ENCODE peak calls at places on chromosomes 11 and 22, in four cellular contexts. J is GM12891, L is K562, H is GM12878. Y is an unnamed sample.

GRCh38 chr22:30290679-30291333 is 1.5 kb upstream of the CASTOR1 start:
- DNase-seq in L (no peak), J (no peak), H (no peak), Y (no peak)

GRCh38 chr22:28799125-28799833 is 1.1 kb downstream of the XBP1 start:
- DNase-seq in H (no peak), L (peak; percentile 26), J (no peak), Y (peak; percentile 89)

GRCh38 chr11:96001037-96001436 is 77.1 kb upstream of the MTMR2 start:
- DNase-seq in H (no peak), L (no peak), J (no peak), Y (no peak)

GRCh38 chr11:29124436-29124835 is 892.4 kb downstream of the KCNA4 start:
- DNase-seq in H (no peak), L (no peak), J (no peak), Y (no peak)

GRCh38 chr11:11524436-11525038 is 97.3 kb downstream of the GALNT18 start:
- DNase-seq in J (no peak), L (no peak), H (no peak), Y (no peak)

GRCh38 chr22:44325718-44326548 is 13.2 kb upstream of the SHISAL1 start:
- DNase-seq in H (no peak), L (no peak), J (no peak), Y (no peak)

GRCh38 chr11:12074529-12075195 is 35.7 kb upstream of the MICAL2 start:
- DNase-seq in L (no peak), J (no peak), H (no peak), Y (no peak)

GRCh38 chr11:133815636-133816035 is 29.7 kb downstream of the SPATA19 start:
- DNase-seq in J (no peak), H (no peak), L (no peak), Y (no peak)

GRCh38 chr11:8371516-8371884 is 107.8 kb upstream of the LMO1 start:
- DNase-seq in L (no peak), J (no peak), H (no peak), Y (no peak)

GRCh38 chr11:75478690-75479597 is 45.9 kb upstream of the KLHL35 start:
- DNase-seq in J (no peak), L (no peak), H (no peak), Y (no peak)

GRCh38 chr11:44746894-44747293 is 20.1 kb downstream of the TSPAN18 start:
- DNase-seq in H (no peak), J (no peak), L (no peak), Y (no peak)

GRCh38 chr22:48188211-48188845 is 1425.9 kb downstream of the TBC1D22A start:
- DNase-seq in J (no peak), L (peak; percentile 27), H (no peak), Y (no peak)

GRCh38 chr11:93500759-93501158 is 42.4 kb downstream of the SMCO4 start:
- DNase-seq in L (no peak), J (no peak), H (no peak), Y (no peak)

GRCh38 chr11:93501856-93502255 is 41.3 kb downstream of the SMCO4 start:
- DNase-seq in J (no peak), L (no peak), H (no peak), Y (no peak)

GRCh38 chr11:93497575-93497974 is 45.6 kb downstream of the SMCO4 start:
- DNase-seq in J (no peak), L (no peak), H (no peak), Y (peak; percentile 81)

GRCh38 chr11:93494341-93494740 is 48.9 kb downstream of the SMCO4 start:
- DNase-seq in H (no peak), L (no peak), J (no peak), Y (no peak)

DNA sequence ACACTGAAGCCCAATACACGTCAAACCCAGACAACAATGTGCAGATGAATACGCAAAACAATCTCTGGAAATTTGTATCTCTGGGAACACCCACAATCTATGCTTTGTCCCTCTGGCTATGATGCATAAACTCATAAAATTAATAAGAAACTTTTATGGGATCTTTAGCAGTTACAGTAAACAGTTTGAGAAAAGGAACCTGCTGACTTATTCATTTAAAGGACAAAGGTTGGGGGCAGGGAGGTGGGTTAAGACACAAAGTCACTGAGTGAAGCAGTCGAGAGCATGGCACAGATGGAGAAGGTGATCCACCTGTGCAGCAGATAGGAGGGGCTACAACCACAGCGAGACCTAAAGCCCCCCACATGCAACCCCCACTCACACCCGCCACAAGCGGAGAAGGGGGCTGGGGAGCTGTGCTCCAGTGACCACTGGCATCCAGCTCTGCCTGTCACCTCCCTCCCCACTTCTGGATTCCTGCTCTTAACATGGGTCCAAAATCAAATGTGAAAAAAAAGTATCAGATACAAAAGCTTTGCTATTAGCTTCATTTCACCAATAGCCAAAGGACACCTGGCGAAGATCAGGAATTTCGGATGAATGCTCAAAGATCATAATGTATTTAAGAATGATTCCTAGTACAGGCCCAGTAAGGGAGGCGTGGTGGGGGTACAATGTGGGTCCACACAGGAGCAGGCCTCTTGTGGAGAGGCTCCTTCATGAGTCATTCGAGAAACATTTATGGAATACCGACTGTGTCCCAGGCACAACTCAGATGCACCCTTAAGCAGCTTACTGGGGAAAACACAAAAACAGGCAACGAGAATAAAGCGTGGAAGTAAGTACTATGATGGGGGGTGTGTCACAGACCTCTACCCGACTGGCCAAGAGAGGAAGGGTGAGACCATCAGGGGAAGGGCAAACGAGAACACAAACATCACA is 44.8 kb downstream of the SMCO4 start:
- DNase-seq in L (no peak), J (no peak), H (no peak), Y (no peak)
- TF ChIP-seq SPI1 in L (no peak), J (no peak), H (no peak), Y (no peak)

GRCh38 chr22:47168441-47168840 is 406.0 kb downstream of the TBC1D22A start:
- DNase-seq in J (no peak), L (no peak), H (no peak), Y (no peak)

GRCh38 chr22:47171441-47172221 is 409.2 kb downstream of the TBC1D22A start:
- DNase-seq in H (no peak), L (no peak), J (no peak), Y (no peak)

GRCh38 chr22:47168900-47169800 is 406.7 kb downstream of the TBC1D22A start:
- DNase-seq in H (no peak), L (no peak), J (no peak), Y (peak; percentile 6)

GRCh38 chr22:47167056-47167455 is 404.6 kb downstream of the TBC1D22A start:
- DNase-seq in J (no peak), L (no peak), H (no peak), Y (no peak)

GRCh38 chr22:47169801-47170140 is 407.3 kb downstream of the TBC1D22A start:
- DNase-seq in H (no peak), J (no peak), L (no peak), Y (no peak)
- TF ChIP-seq SPI1 in H (no peak), J (no peak), L (no peak), Y (no peak)

DNA sequence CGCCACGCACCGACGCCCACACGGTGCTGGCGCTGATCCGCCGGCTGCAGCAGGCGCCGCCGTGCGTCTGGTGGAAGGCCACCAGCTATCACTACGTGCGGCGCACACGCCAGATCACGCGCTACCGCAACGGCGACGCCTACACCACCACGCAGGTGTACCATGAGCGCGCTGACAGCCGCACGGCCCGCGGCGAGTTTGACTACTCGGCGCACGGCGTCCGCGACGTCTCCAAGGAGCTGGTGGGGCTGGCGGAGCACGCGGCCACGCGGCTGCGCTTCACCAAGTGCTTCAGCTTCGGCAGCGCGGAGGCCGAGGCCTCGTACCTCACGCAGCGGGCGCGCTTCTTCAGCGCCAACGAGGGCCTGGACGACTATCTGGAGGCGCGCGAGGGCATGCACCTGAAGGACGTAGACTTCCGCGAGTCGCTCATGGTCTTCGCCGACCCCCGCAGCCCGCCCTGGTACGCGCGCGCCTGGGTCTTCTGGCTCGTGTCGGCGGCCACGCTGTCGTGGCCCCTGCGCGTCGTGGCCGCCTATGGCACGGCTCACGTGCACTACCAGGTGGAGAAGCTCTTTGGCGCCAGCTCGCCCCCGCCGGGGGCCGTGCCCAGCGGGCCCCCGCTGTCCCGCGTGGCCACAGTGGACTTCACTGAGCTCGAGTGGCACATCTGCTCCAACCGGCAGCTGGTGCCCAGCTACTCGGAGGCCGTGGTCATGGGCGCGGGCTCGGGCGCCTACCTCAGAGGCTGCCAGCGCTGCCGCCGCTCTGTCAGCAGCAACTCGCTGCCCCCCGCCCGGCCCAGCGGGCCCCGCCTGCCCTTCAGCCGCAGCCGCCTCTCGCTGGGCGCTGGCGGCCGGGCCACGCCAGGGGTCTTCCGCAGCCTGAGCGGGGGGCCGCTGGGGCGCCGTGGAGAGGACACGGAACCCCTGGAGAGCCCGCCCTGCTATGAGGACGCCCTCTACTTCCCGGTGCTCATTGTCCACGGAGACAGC is 3.2 kb downstream of the TMEM151A start:
- DNase-seq in H (no peak), J (no peak), L (no peak), Y (no peak)
- TF ChIP-seq SPI1 in H (no peak), J (no peak), L (no peak), Y (no peak)

GRCh38 chr22:46057206-46057605 is 80.2 kb upstream of the WNT7B start:
- DNase-seq in H (no peak), J (no peak), L (no peak), Y (no peak)

GRCh38 chr22:46060292-46061123 is 83.5 kb upstream of the WNT7B start:
- DNase-seq in L (no peak), H (no peak), J (no peak), Y (no peak)

GRCh38 chr22:46061124-46061410 is 84.1 kb upstream of the WNT7B start:
- DNase-seq in H (no peak), J (no peak), L (no peak), Y (no peak)

GRCh38 chr22:46057762-46058420 is 80.9 kb upstream of the WNT7B start:
- DNase-seq in J (peak; percentile 80), H (peak; percentile 56), L (no peak), Y (no peak)

GRCh38 chr22:46058591-46059519 is 81.9 kb upstream of the WNT7B start:
- DNase-seq in H (no peak), L (no peak), J (no peak), Y (no peak)
- TF ChIP-seq SPI1 in H (no peak), L (no peak), J (no peak), Y (no peak)

DNA sequence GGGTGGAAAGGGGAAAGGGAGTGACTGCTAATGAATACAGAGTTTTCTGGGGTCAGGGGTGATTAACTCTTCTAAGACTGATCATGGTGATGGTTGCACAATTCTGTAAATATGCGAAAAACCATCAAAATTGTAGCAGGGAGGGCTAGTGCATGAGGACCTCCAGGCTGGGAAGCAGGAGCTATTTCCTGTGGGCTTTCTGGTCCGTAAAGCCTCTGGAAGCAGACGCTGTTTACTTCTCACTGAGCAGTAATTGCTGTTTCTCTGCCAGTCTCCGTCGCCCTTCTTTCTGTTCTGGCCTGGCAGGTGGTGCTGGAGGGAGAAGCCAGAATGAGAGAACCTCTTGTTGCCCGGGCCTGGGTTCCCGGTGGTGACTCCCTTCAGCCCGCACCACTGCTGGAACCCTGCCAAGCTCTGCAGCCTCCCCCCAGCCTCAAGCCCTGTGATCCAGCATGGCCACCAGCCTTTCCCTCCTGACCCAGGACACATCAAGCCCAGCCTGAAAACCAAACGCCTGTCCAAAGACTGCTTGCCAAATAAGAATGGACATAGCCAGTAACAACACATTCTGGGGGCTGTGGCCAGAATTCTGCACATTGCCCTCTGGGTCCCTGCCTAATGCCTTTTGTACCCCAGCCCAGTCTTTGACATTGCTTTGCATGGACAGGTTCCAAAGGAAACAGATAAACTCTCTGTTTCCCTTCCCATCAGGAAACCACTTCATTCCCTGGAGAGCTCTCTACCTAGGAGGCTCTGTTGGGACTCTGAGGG is 201.0 kb upstream of the NAV2 start:
- DNase-seq in L (no peak), H (no peak), J (no peak), Y (no peak)
- TF ChIP-seq SPI1 in L (no peak), H (no peak), J (no peak), Y (no peak)

GRCh38 chr11:40328890-40329617 is 1130.4 kb downstream of the LRRC4C start:
- DNase-seq in J (no peak), H (no peak), L (no peak), Y (no peak)
- TF ChIP-seq SPI1 in J (no peak), H (no peak), L (no peak), Y (no peak)

Y was measured in HL-60.